ENCODE peak calls at places on chromosome 17, in seven cellular contexts. C is H1, X is SK-N-SH, P is GM12878, V is K562, H is HCT116, S is HepG2. N is an unnamed sample.

GRCh38 chr17:27158390-27158789 is 135.5 kb upstream of the WSB1 start:
- DNase-seq in C (no peak), X (no peak), P (no peak), V (peak), H (no peak), S (no peak), N (no peak)

GRCh38 chr17:45120558-45120957 is 11.8 kb downstream of the PLCD3 start:
- DNase-seq in C (no peak), X (no peak), P (no peak), V (no peak), H (no peak), S (no peak), N (no peak)

GRCh38 chr17:43456661-43457361 is 27.0 kb upstream of the DHX8 start:
- DNase-seq in C (no peak), X (no peak), P (no peak), V (no peak), H (no peak), S (peak), N (no peak)

GRCh38 chr17:81910840-81911276 is 341 bp downstream of the PCYT2 start:
- DNase-seq in C (no peak), X (no peak), P (no peak), V (peak), H (no peak), S (no peak), N (no peak)

GRCh38 chr17:2361361-2361760 is 24.1 kb downstream of the SGSM2 start:
- DNase-seq in C (no peak), X (peak), P (no peak), V (no peak), H (no peak), S (no peak), N (no peak)

GRCh38 chr17:50426814-50427787 is 1.1 kb downstream of the ACSF2 start:
- DNase-seq in C (peak), X (peak), P (no peak), V (peak), H (peak), S (peak), N (peak)

GRCh38 chr17:79027925-79028491 is 4.0 kb downstream of the C1QTNF1 start:
- DNase-seq in C (no peak), X (peak), P (no peak), V (no peak), H (no peak), S (no peak), N (no peak)

GRCh38 chr17:43784628-43785101 is 4.4 kb downstream of the CFAP97D1 start:
- DNase-seq in C (no peak), X (no peak), P (no peak), V (no peak), H (no peak), S (peak), N (no peak)

GRCh38 chr17:45228121-45228941 is 6.6 kb downstream of the FMNL1 start:
- DNase-seq in C (no peak), X (no peak), P (no peak), V (no peak), H (no peak), S (no peak), N (no peak)

GRCh38 chr17:11278186-11278983 is 37.4 kb downstream of the SHISA6 start:
- DNase-seq in C (no peak), X (no peak), P (no peak), V (no peak), H (no peak), S (no peak), N (no peak)

DNA sequence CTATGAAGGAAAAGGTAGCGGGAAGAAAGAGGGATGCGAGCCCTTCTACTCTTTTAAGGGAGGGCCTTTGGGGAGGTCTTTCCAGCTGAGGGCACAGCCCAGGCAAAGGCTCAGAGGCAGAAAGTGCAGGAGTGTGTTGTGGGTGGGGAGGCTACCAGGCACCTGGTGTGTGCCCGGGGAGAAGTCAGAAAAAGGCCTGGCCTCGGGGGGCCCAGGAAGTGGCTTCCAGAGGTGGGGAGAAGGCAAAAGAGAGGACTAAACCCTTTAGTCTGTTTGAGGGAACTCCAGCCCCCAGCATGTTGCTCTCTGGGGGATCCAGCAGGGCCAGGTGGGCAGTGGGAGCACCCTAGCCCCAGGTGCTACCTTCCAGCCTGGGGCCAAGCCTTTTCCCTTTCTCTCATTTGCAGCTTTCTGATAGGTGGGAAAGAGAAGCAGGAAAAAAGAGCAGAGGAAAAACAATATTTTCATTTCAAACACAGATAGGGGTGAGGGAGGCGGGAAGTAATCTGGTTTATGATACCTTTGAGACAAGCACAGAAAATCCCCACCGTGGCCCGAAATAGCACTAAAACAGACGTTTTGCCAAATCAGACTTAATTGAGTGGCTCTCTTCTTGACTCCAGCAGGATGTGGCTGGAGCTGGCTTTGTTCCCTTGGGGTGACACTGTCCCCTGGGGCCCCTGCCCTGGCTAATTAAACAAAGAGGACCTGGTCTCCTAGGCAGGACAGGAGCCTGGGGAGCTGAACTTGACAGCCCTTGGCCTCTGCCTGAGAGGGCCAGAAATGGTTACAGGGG is 10.4 kb downstream of the RAI1 start:
- DNase-seq in C (no peak), X (no peak), P (peak), V (no peak), H (no peak), S (no peak), N (no peak)
- TF ChIP-seq JUND in C (no peak), X (no peak), P (no peak), V (no peak), H (no peak), S (no peak), N (no peak)

GRCh38 chr17:15479697-15480096 is 12.3 kb upstream of the CDRT4 start:
- DNase-seq in C (no peak), X (no peak), P (no peak), V (no peak), H (peak), S (peak), N (no peak)
- TF ChIP-seq JUND in C (no peak), X (no peak), P (no peak), V (no peak), H (no peak), S (no peak), N (no peak)

GRCh38 chr17:40122466-40122943 is 734 bp downstream of the MSL1 start:
- DNase-seq in C (peak), X (peak), P (no peak), V (peak), H (no peak), S (no peak), N (peak)
- TF ChIP-seq JUND in C (no peak), X (no peak), P (no peak), V (no peak), H (no peak), S (no peak), N (no peak)

DNA sequence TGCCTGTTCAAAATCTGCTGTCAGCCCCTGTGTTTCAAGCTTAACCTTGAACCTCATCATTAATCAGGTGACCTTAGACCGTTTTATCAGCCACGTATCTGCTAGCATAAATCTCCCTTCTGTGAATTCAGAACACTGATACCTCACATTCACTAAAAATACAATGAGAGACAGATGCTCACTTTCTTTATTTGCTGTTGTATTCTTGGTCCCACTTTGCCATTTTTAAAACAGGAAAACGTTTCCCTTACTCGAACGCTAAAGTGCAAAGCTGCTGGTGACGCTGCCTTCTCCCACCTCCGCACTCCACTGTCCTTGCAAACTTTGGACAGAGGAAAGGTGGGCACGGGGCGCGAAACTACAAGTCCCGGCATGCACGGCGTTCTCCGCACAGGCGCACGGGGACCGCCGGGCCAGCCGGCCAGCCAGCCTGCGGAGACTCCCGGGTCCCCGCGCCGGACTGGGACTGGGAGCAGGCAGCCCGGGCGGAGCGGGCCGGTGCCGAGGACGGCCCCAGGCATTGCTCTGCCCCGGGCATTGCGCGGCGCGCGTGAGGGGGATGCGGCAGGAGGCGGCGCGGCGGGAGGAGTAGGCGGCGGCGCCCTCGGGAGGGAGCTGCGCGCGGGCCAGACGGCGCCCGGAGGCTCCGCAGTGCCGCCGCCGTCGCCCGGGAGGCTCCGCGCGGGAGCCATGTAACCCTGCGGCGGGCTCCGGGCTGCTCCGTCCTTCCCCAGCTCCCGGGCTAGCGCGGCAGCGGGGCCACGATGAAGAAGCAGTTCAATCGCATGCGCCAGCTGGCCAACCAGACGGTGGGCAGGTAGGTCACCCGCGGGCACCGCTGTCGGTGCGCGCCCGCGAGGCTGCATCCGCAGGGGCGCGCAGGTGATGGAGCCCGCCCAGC is at the start of gene ARHGAP44:
- DNase-seq in C (peak), X (peak), P (no peak), V (peak), H (peak), S (peak), N (peak)
- TF ChIP-seq JUND in C (no peak), X (no peak), P (no peak), V (no peak), H (no peak), S (no peak), N (no peak)

DNA sequence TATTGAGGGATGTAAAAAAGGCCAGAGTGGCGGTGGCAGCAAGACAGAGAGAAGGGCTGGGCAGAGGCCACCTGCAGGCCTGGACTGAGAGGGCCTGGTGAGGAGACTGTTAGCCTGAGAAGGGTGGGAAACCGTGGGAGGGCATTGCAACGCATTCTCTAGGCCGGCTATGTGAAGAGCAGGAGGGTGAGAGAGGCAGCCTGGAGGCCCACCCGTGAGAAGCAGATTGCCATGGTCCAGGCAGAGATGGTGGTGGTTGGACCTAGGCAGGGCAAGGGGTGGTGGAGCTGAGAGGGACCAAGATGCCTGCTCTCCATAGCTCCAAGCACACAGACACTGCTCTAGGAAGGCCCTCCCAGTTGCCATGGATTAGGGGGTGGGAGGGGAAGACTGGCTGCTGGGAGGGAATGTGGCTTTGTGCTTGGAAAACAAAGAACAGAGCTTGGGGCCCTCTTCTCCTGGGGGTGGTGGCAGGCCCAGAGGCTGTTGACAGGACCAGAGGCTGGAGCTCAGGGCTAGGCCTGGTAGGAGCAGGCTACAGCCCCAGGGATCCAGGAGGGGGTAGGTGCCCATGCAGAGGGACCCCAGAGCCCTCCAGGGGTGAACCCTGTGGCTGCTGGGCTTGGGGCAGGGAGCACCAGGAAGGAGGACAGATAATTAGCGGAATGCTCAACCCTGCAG is 12.4 kb upstream of the TCAP start:
- DNase-seq in C (no peak), X (no peak), P (no peak), V (no peak), H (no peak), S (peak), N (no peak)
- TF ChIP-seq JUND in C (no peak), X (no peak), P (no peak), V (no peak), H (no peak), S (no peak), N (no peak)

DNA sequence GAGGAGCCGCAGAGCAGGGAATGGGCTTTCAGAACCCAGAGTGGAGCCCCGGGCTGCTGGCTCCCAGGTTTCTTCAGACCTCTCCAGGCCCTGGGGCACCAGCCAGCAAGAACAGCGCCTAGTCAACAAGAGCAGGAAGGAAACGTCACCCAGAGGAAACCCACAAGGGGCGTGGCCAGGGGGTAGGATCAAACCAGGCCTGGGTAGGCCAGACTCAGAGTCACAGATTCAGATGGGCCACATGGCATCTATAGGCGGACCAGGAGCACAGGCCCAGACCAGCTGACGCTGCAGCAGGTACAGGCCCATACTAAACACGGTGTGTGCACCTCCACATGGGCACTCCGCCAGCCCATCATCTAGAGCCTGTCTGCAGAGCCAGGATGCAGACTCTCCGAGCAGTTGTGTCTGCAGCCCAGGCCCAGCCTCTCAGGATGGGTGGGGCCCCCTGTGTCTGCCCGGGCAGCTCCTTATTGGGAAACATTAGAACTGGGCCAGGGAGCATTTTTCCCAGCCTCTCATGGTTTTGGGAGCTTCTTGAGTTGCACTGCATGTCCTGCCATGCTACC is at the start of gene NLRP1:
- DNase-seq in C (no peak), X (peak), P (peak), V (no peak), H (peak), S (peak), N (no peak)
- TF ChIP-seq JUND in C (no peak), X (no peak), P (no peak), V (no peak), H (no peak), S (no peak), N (no peak)

DNA sequence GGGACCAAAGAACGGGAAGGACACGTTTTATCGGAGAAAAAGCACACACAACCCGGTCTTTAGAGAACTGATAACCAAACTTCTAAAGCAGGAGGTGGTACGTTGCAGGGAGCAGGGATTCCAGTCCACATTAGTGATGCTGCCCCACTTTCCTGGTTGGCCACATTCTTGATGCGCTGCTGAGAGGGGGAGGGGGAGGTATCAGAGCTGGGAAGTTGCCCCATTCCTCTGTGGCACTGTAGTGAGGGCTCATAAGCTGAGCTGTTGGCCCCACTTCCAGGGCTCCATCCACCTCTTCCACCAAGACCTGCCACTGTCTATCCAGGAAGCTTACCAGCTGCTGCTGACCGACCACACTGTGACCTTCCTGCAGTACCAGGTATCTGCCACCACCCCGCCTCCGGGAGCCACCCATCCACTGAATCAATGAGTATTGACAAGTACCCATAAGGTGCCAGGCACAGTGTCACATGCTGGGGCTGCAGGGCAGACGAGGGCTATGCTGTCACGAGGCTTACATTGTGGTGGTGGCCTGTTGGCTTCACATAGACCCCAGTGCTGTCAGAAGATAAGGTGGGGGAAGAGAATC is 1.0 kb downstream of the TSEN54 start:
- DNase-seq in C (no peak), X (peak), P (no peak), V (peak), H (peak), S (no peak), N (peak)
- TF ChIP-seq JUND in C (no peak), X (no peak), P (no peak), V (no peak), H (no peak), S (no peak), N (no peak)

DNA sequence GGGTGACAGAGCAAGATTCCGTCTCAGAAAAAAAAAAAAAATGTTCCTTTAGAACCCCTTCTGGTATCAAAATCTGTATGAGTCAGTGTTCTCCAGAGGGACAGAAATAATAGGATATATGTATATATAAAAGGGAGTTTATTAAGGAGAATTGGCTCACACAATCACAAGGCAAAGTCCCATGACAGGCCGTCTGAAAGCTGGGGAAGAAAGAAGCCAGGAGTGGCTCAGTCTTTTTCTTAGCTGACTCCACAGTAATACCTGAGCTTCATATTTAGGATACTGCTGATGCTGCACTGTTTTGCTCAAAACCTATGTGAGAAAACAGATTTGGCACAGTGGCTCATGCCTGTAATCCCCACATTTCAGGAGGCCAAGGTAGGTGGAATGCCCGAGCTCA is 22.5 kb downstream of the ZZEF1 start:
- DNase-seq in C (no peak), X (no peak), P (no peak), V (no peak), H (no peak), S (no peak), N (no peak)
- TF ChIP-seq JUND in C (no peak), X (no peak), P (no peak), V (no peak), H (no peak), S (no peak), N (no peak)

GRCh38 chr17:35011671-35012216 is 31.4 kb downstream of the LIG3 start:
- DNase-seq in C (no peak), X (no peak), P (no peak), V (no peak), H (no peak), S (no peak), N (no peak)
- TF ChIP-seq JUND in C (no peak), X (no peak), P (no peak), V (no peak), H (no peak), S (no peak), N (no peak)

GRCh38 chr17:6231886-6232767 is 161.9 kb downstream of the WSCD1 start:
- DNase-seq in C (no peak), X (no peak), P (no peak), V (no peak), H (no peak), S (no peak), N (no peak)
- TF ChIP-seq JUND in C (no peak), X (peak), P (no peak), V (no peak), H (no peak), S (no peak), N (no peak)